ENCODE peak calls at places on chromosomes 7 and 10, in nine cellular contexts. W is right atrium auricular region, J is suprapubic skin, U is ovary, X is heart left ventricle, M is Panc1, E is brain microvascular endothelial cell, I is adrenal gland, T is astrocyte. G is an unnamed sample.

GRCh38 chr7:37449621-37450020 is 957 bp upstream of the ELMO1 start:
- DNase-seq in T (no peak), X (no peak), E (no peak), M (no peak), W (no peak), J (no peak), U (no peak), I (no peak), G (no peak)

GRCh38 chr7:98913612-98914011 is 35.3 kb downstream of the TRRAP start:
- DNase-seq in J (no peak), M (no peak), I (no peak), T (peak; percentile 4), E (no peak), U (no peak), W (no peak), X (no peak), G (no peak)

GRCh38 chr7:40880581-40880980 is 745.8 kb downstream of the SUGCT start:
- DNase-seq in U (no peak), X (no peak), W (no peak), J (no peak), M (no peak), E (peak; percentile 22), I (no peak), T (peak; percentile 48), G (no peak)

GRCh38 chr7:36127075-36127740 is 25.8 kb upstream of the EEPD1 start:
- DNase-seq in I (no peak), E (no peak), U (no peak), W (no peak), X (no peak), T (no peak), J (no peak), M (peak; percentile 46), G (no peak)

GRCh38 chr10:17074548-17074860 is 55.1 kb downstream of the CUBN start:
- DNase-seq in J (no peak), T (peak; percentile 70), W (no peak), M (no peak), U (no peak), X (no peak), E (no peak), I (no peak), G (no peak)

GRCh38 chr7:80413395-80413955 is 98.4 kb downstream of the GNAT3 start:
- DNase-seq in W (no peak), I (no peak), T (no peak), M (no peak), X (no peak), U (no peak), J (no peak), E (no peak), G (no peak)

GRCh38 chr10:131546086-131546810 is 234.7 kb upstream of the TCERG1L start:
- DNase-seq in J (no peak), E (no peak), M (no peak), X (no peak), I (no peak), T (no peak), W (peak; percentile 21), U (no peak), G (no peak)

GRCh38 chr10:306654-307185 is 171.5 kb downstream of the ZMYND11 start:
- DNase-seq in M (no peak), T (no peak), U (no peak), E (no peak), J (no peak), I (peak; percentile 63), W (no peak), X (no peak), G (no peak)

GRCh38 chr10:69332278-69333010 is 54.1 kb downstream of the HK1 start:
- DNase-seq in E (peak; percentile 74), U (no peak), X (no peak), M (no peak), W (no peak), J (no peak), I (no peak), T (no peak), G (no peak)

GRCh38 chr10:44806895-44807294 is 104.2 kb upstream of the TMEM72 start:
- DNase-seq in I (no peak), T (no peak), W (no peak), U (no peak), E (no peak), X (no peak), M (no peak), J (no peak), G (no peak)

GRCh38 chr7:131111081-131111576 is 216.5 kb upstream of the MKLN1 start:
- DNase-seq in E (peak; percentile 88), W (no peak), U (no peak), J (no peak), X (no peak), T (peak; percentile 63), I (no peak), M (peak; percentile 68), G (no peak)

GRCh38 chr7:923108-924041 is 31.1 kb downstream of the ADAP1 start:
- DNase-seq in W (peak; percentile 82), I (peak; percentile 61), T (peak; percentile 31), E (peak; percentile 48), U (peak; percentile 23), X (peak; percentile 81), M (no peak), J (peak; percentile 88), G (peak; percentile 83)

GRCh38 chr10:86298501-86299001 is 68.0 kb downstream of the GRID1 start:
- DNase-seq in X (no peak), J (no peak), T (no peak), I (no peak), W (no peak), U (no peak), M (no peak), E (no peak), G (no peak)

GRCh38 chr10:13184726-13185514 is 23.6 kb downstream of the MCM10 start:
- DNase-seq in U (no peak), M (no peak), I (no peak), J (no peak), E (no peak), T (no peak), X (no peak), W (no peak), G (no peak)

GRCh38 chr7:47466832-47467231 is 115.1 kb downstream of the TNS3 start:
- DNase-seq in X (no peak), T (no peak), U (no peak), W (no peak), E (no peak), I (no peak), J (no peak), M (no peak), G (no peak)

DNA sequence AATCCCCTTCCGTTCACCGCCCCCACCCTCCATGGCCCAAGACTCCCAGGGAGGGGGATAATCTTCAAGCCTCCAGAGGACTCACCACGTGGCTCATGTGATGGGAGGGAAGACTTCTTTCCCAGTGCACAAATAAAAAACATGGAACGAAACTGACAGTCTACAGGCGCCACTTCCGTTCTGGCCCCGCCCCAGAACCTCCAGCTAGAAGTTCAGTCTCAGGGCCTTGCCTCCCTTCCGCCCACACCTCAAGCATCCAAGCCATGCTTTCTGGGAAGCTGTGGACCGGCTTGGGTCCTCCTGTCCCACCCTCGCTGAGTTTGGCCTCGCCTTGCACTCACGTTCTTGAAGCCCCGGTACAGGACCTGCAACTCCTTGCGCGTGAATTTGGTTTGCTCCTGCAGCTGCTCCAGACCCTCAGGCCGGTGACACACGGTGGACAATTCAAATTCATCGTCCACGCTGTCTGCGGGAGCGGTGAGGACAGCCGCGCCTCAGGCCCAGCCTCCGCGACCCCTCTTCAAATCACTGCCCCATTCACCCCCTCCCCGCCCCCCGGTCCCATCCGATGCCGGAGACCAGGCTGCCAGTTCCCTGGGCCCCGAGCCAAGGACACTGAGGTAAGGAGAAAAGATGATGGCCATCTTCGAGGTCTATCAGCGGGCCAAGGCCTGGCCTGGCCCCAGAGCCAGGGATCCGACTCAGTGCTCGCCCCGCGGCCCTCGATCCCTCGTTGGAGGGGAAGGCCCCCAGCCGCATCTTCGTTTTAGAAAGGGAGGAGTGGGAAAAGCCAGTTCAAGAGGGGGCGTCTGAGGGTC is 10.7 kb upstream of the OGA start:
- DNase-seq in T (no peak), J (peak; percentile 80), M (no peak), X (no peak), E (no peak), U (peak; percentile 83), W (no peak), I (no peak), G (no peak)
- H3K4me3 ChIP-seq in T (no peak overlapping the region), J (peak overlapping the region; percentile 57), M (no peak overlapping the region), X (peak overlapping the region; percentile 34), E (peak overlapping the region; percentile 44), U (peak overlapping the region; percentile 41), W (no peak overlapping the region), I (no peak overlapping the region), G (peak overlapping the region; percentile 31)

DNA sequence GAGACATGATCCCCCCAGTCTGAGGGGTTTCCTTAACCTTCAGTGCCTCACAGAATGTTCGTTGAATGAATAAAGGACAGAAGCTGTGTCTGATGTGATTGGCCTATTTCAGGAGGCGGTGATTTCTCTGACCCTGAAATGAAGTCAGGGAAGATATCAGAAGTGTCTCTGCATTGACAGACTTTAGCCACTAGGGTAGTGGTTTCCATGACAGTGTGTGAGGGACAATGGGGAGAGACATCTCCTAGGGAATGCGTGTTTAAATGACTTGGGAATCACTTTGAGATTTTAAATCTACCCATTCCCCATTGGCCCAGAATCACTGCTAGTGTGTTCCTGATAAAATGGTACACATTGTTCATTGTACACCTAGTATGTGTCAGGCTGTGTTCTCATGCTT is 132.0 kb downstream of the CFAP58 start:
- DNase-seq in U (no peak), E (no peak), J (no peak), X (no peak), I (no peak), T (no peak), M (no peak), W (no peak), G (no peak)
- TF ChIP-seq CTCF in U (no peak), E (peak; percentile 23), J (no peak), X (no peak), I (no peak), T (no peak), M (no peak), W (no peak), G (no peak)

GRCh38 chr7:126755381-126755780 is 497.4 kb downstream of the GRM8 start:
- DNase-seq in X (no peak), W (no peak), J (no peak), E (no peak), T (no peak), U (no peak), M (no peak), I (no peak), G (no peak)

GRCh38 chr7:126750207-126750911 is 502.4 kb downstream of the GRM8 start:
- DNase-seq in I (no peak), W (no peak), J (no peak), T (no peak), X (no peak), E (no peak), U (no peak), M (no peak), G (no peak)
- H3K4me3 ChIP-seq in I (no peak overlapping the region), W (no peak overlapping the region), J (no peak overlapping the region), T (no peak overlapping the region), X (no peak overlapping the region), E (no peak overlapping the region), U (no peak overlapping the region), M (no peak overlapping the region), G (no peak overlapping the region)

DNA sequence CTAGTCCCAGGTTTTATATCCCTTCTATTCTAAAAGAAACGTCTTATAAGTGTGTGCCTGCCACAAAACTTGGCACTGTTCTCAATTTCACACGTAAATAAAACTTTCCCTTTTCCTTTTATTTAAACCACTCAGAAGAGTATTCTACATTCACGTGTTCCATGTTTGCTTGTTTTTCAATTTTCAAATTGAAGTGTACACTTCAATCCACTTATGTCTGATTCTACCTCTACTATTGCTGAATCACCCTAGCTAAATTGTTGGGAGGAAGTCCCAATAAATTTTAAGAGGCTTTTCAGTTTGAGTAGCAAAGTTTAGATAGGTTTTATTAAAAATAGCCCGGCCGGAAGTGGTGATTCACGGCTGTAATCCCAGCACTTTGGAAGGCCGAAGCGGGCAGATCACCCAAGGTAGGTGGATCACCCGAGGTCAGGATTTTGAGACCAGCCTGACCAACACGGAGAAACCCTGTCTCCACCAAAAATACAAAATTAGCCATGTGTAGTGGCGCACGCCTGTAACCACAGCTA is 1414.7 kb upstream of the CELF2 start:
- DNase-seq in M (no peak), T (no peak), W (no peak), E (no peak), J (no peak), U (no peak), X (no peak), I (no peak), G (no peak)
- TF ChIP-seq CTCF in M (no peak), T (no peak), W (no peak), E (no peak), J (no peak), U (no peak), X (no peak), I (no peak), G (no peak)

G was measured in GM06990.